ENCODE peak calls at places on chromosomes 7 and 10, in eight cellular contexts. One of them, this sample, is unnamed.

GRCh38 chr7:113144839-113145238 is 26.5 kb upstream of the SMIM30 start:
- DNase-seq in pancreas: no peak
- DNase-seq in body of pancreas: no peak
- DNase-seq in CD8-positive, alpha-beta T cell: no peak
- DNase-seq in CD8-positive, alpha-beta memory T cell: no peak
- DNase-seq in stomach: no peak
- DNase-seq in AG04450: no peak
- DNase-seq in brain microvascular endothelial cell: no peak
- DNase-seq in this sample: no peak

GRCh38 chr10:24947304-24948097 is 4.9 kb downstream of the PRTFDC1 start:
- DNase-seq in pancreas: no peak
- DNase-seq in body of pancreas: no peak
- DNase-seq in CD8-positive, alpha-beta T cell: no peak
- DNase-seq in CD8-positive, alpha-beta memory T cell: no peak
- DNase-seq in stomach: no peak
- DNase-seq in AG04450: no peak
- DNase-seq in brain microvascular endothelial cell: peak; percentile 32
- DNase-seq in this sample: no peak

GRCh38 chr10:70115948-70116682 is 16.5 kb downstream of the AIFM2 start:
- DNase-seq in pancreas: peak; percentile 44
- DNase-seq in body of pancreas: peak; percentile 82
- DNase-seq in CD8-positive, alpha-beta T cell: peak; percentile 34
- DNase-seq in CD8-positive, alpha-beta memory T cell: peak; percentile 40
- DNase-seq in stomach: peak; percentile 71
- DNase-seq in AG04450: no peak
- DNase-seq in brain microvascular endothelial cell: peak; percentile 15
- DNase-seq in this sample: no peak

GRCh38 chr10:95350830-95351228 is 60.0 kb upstream of the PDLIM1 start:
- DNase-seq in pancreas: peak; percentile 41
- DNase-seq in body of pancreas: peak; percentile 40
- DNase-seq in CD8-positive, alpha-beta T cell: no peak
- DNase-seq in CD8-positive, alpha-beta memory T cell: no peak
- DNase-seq in stomach: no peak
- DNase-seq in AG04450: no peak
- DNase-seq in brain microvascular endothelial cell: no peak
- DNase-seq in this sample: no peak

GRCh38 chr10:90872648-90873020 is 860 bp downstream of the RPP30 start:
- DNase-seq in pancreas: no peak
- DNase-seq in body of pancreas: no peak
- DNase-seq in CD8-positive, alpha-beta T cell: no peak
- DNase-seq in CD8-positive, alpha-beta memory T cell: no peak
- DNase-seq in stomach: no peak
- DNase-seq in AG04450: no peak
- DNase-seq in brain microvascular endothelial cell: no peak
- DNase-seq in this sample: no peak

GRCh38 chr10:48324580-48324979 is 18.1 kb downstream of the MAPK8 start:
- DNase-seq in pancreas: no peak
- DNase-seq in body of pancreas: no peak
- DNase-seq in CD8-positive, alpha-beta T cell: no peak
- DNase-seq in CD8-positive, alpha-beta memory T cell: no peak
- DNase-seq in stomach: no peak
- DNase-seq in AG04450: no peak
- DNase-seq in brain microvascular endothelial cell: no peak
- DNase-seq in this sample: no peak

GRCh38 chr10:102246261-102246660 is 929 bp downstream of the GBF1 start:
- DNase-seq in pancreas: no peak
- DNase-seq in body of pancreas: peak; percentile 23
- DNase-seq in CD8-positive, alpha-beta T cell: no peak
- DNase-seq in CD8-positive, alpha-beta memory T cell: no peak
- DNase-seq in stomach: no peak
- DNase-seq in AG04450: no peak
- DNase-seq in brain microvascular endothelial cell: no peak
- DNase-seq in this sample: no peak

GRCh38 chr10:126133906-126134703 is 237.7 kb downstream of the FANK1 start:
- DNase-seq in pancreas: no peak
- DNase-seq in body of pancreas: no peak
- DNase-seq in CD8-positive, alpha-beta T cell: no peak
- DNase-seq in CD8-positive, alpha-beta memory T cell: no peak
- DNase-seq in stomach: no peak
- DNase-seq in AG04450: peak; percentile 79
- DNase-seq in brain microvascular endothelial cell: peak; percentile 46
- DNase-seq in this sample: no peak

GRCh38 chr10:93080350-93081046 is 6.8 kb downstream of the CYP26A1 start:
- DNase-seq in pancreas: no peak
- DNase-seq in body of pancreas: peak; percentile 58
- DNase-seq in CD8-positive, alpha-beta T cell: peak; percentile 23
- DNase-seq in CD8-positive, alpha-beta memory T cell: peak; percentile 26
- DNase-seq in stomach: peak; percentile 63
- DNase-seq in AG04450: no peak
- DNase-seq in brain microvascular endothelial cell: peak; percentile 36
- DNase-seq in this sample: no peak

GRCh38 chr7:130683026-130683425 is 3.3 kb downstream of the TSGA13 start:
- DNase-seq in pancreas: no peak
- DNase-seq in body of pancreas: no peak
- DNase-seq in CD8-positive, alpha-beta T cell: no peak
- DNase-seq in CD8-positive, alpha-beta memory T cell: no peak
- DNase-seq in stomach: no peak
- DNase-seq in AG04450: no peak
- DNase-seq in brain microvascular endothelial cell: no peak
- DNase-seq in this sample: no peak

GRCh38 chr7:118080947-118081346 is 103.0 kb upstream of the LSM8 start:
- DNase-seq in pancreas: no peak
- DNase-seq in body of pancreas: no peak
- DNase-seq in CD8-positive, alpha-beta T cell: no peak
- DNase-seq in CD8-positive, alpha-beta memory T cell: no peak
- DNase-seq in stomach: no peak
- DNase-seq in AG04450: peak; percentile 11
- DNase-seq in brain microvascular endothelial cell: peak; percentile 90
- DNase-seq in this sample: peak; percentile 11

GRCh38 chr10:131450220-131450765 is 138.8 kb upstream of the TCERG1L start:
- DNase-seq in pancreas: no peak
- DNase-seq in body of pancreas: no peak
- DNase-seq in CD8-positive, alpha-beta T cell: no peak
- DNase-seq in CD8-positive, alpha-beta memory T cell: no peak
- DNase-seq in stomach: no peak
- DNase-seq in AG04450: no peak
- DNase-seq in brain microvascular endothelial cell: no peak
- DNase-seq in this sample: no peak

GRCh38 chr7:107580716-107581383 is 804 bp downstream of the BCAP29 start:
- DNase-seq in pancreas: no peak
- DNase-seq in body of pancreas: no peak
- DNase-seq in CD8-positive, alpha-beta T cell: no peak
- DNase-seq in CD8-positive, alpha-beta memory T cell: no peak
- DNase-seq in stomach: no peak
- DNase-seq in AG04450: no peak
- DNase-seq in brain microvascular endothelial cell: no peak
- DNase-seq in this sample: no peak

GRCh38 chr7:50791921-50792341 is 9.2 kb upstream of the GRB10 start:
- DNase-seq in pancreas: no peak
- DNase-seq in body of pancreas: no peak
- DNase-seq in CD8-positive, alpha-beta T cell: no peak
- DNase-seq in CD8-positive, alpha-beta memory T cell: no peak
- DNase-seq in stomach: no peak
- DNase-seq in AG04450: no peak
- DNase-seq in brain microvascular endothelial cell: peak; percentile 54
- DNase-seq in this sample: no peak

GRCh38 chr7:133139350-133139749 is 57.5 kb upstream of the CHCHD3 start:
- DNase-seq in pancreas: peak; percentile 3
- DNase-seq in body of pancreas: peak; percentile 6
- DNase-seq in CD8-positive, alpha-beta T cell: no peak
- DNase-seq in CD8-positive, alpha-beta memory T cell: no peak
- DNase-seq in stomach: no peak
- DNase-seq in AG04450: peak; percentile 7
- DNase-seq in brain microvascular endothelial cell: peak; percentile 52
- DNase-seq in this sample: peak; percentile 63

GRCh38 chr7:143126146-143126545 is 5.7 kb upstream of the PIP start:
- DNase-seq in pancreas: no peak
- DNase-seq in body of pancreas: no peak
- DNase-seq in CD8-positive, alpha-beta T cell: no peak
- DNase-seq in CD8-positive, alpha-beta memory T cell: no peak
- DNase-seq in stomach: no peak
- DNase-seq in AG04450: no peak
- DNase-seq in brain microvascular endothelial cell: peak; percentile 24
- DNase-seq in this sample: no peak

DNA sequence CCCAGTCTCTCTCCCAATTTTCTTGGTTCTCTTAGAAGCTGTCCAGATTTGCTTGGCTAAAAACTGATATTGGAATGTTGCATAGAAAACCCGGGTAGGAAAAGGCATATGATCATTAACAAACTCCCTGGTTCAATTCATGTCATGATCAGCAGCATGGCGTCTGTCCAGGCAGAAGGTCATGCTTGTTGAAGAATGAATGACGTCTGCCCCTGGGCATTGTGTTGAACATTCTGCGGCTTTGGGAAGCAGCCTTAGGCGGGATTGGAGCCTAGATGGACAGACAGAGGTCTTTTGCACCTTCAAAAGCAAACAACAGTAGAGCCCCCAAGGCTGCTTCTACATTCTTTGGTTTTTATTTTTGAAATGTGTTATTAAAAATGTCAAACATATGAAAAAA is 7.7 kb upstream of the MINDY3 start:
- DNase-seq in pancreas: no peak
- DNase-seq in body of pancreas: no peak
- DNase-seq in CD8-positive, alpha-beta T cell: no peak
- DNase-seq in CD8-positive, alpha-beta memory T cell: no peak
- DNase-seq in stomach: no peak
- DNase-seq in AG04450: no peak
- DNase-seq in brain microvascular endothelial cell: no peak
- DNase-seq in this sample: no peak
- H3K27me3 ChIP-seq in pancreas: peaks cover 47% of the 10 kb centered on the region
- H3K27me3 ChIP-seq in body of pancreas: no peaks in the 10 kb centered on the region
- H3K27me3 ChIP-seq in CD8-positive, alpha-beta T cell: peaks cover 7% of the 10 kb centered on the region
- H3K27me3 ChIP-seq in CD8-positive, alpha-beta memory T cell: peaks cover 8% of the 10 kb centered on the region
- H3K27me3 ChIP-seq in stomach: no peaks in the 10 kb centered on the region
- H3K27me3 ChIP-seq in AG04450: no peaks in the 10 kb centered on the region
- H3K27me3 ChIP-seq in brain microvascular endothelial cell: peaks cover 4% of the 10 kb centered on the region
- H3K27me3 ChIP-seq in this sample: peaks cover 3% of the 10 kb centered on the region

DNA sequence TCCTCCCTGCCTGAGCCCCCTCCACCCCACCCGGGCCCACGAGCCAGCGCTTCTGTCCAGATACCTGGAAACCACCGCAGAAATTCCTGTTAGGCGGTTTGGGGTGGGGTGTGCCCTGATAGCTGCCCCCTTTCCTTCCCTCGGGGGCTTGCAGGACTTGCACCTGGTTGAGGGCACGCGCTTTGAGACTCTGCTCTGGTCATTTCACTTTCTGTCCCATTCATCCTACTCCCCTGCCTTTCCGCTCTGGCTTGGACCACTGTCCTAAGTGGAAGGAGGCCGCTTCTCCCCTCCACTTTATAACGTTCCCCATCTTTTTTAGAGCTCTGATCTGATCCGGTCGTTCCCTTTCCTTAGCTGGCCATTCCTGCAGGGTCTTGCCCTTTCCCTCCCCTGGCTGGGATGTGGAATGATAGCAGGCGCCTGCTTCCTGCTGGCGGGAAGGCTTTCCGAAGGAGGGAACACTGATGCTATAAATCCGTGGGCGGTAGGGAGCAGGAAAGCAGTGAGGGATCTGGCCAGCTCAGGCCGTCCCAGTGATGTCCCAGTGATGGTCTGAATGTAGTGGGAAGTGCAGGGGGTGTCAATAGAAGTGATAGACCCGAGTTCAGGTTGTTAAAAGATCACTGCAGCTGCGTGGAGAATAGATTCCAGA is 852 bp upstream of the PRKAR1B start:
- DNase-seq in pancreas: no peak
- DNase-seq in body of pancreas: no peak
- DNase-seq in CD8-positive, alpha-beta T cell: no peak
- DNase-seq in CD8-positive, alpha-beta memory T cell: no peak
- DNase-seq in stomach: no peak
- DNase-seq in AG04450: no peak
- DNase-seq in brain microvascular endothelial cell: no peak
- DNase-seq in this sample: no peak
- H3K4me3 ChIP-seq in pancreas: no peak overlapping the region
- H3K4me3 ChIP-seq in body of pancreas: no peak overlapping the region
- H3K4me3 ChIP-seq in CD8-positive, alpha-beta T cell: no peak overlapping the region
- H3K4me3 ChIP-seq in CD8-positive, alpha-beta memory T cell: peak overlapping the region; percentile 17
- H3K4me3 ChIP-seq in stomach: peak overlapping the region; percentile 85
- H3K4me3 ChIP-seq in AG04450: peak overlapping the region; percentile 68
- H3K4me3 ChIP-seq in brain microvascular endothelial cell: peak overlapping the region; percentile 60
- H3K4me3 ChIP-seq in this sample: peak overlapping the region; percentile 68

DNA sequence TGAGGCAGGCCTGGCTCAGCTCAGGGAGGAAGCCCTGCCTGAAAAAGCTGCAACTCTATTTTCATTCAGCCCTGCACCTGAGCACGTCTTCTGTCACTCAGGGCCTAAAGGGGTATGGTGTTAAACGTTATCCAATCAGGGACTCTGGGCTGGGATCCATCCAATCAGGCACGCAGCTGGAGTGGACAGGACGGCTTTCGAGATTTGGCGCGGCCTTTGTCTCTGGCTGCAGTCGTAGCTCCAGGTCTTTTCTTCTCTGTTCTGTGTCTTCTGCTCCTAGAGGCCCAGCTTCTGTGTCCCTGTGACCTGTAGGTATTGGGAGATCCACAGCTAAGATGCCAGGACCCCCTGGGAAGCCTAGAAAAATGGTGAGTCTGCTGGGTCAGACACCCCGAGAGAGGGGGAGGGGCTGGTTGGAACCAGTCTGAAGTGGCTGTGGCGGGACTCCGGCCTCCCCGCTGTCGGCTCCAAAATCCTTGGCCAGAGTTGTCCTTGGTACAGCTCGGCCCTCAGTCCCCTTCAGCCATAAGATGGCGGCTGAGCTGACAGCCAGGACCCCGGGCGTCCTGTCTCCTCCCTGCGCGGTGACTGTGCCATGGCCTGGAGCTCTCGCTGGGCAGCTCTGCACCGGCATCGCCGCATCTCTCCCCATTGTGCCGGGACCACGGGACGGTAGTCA is 11.7 kb upstream of the ZNF680 start:
- DNase-seq in pancreas: peak; percentile 39
- DNase-seq in body of pancreas: peak; percentile 65
- DNase-seq in CD8-positive, alpha-beta T cell: no peak
- DNase-seq in CD8-positive, alpha-beta memory T cell: no peak
- DNase-seq in stomach: no peak
- DNase-seq in AG04450: no peak
- DNase-seq in brain microvascular endothelial cell: peak; percentile 61
- DNase-seq in this sample: no peak
- H3K27ac ChIP-seq in pancreas: no peak overlapping the region
- H3K27ac ChIP-seq in body of pancreas: no peak overlapping the region
- H3K27ac ChIP-seq in CD8-positive, alpha-beta T cell: no peak overlapping the region
- H3K27ac ChIP-seq in CD8-positive, alpha-beta memory T cell: no peak overlapping the region
- H3K27ac ChIP-seq in stomach: no peak overlapping the region
- H3K27ac ChIP-seq in AG04450: no peak overlapping the region
- H3K27ac ChIP-seq in brain microvascular endothelial cell: no peak overlapping the region
- H3K27ac ChIP-seq in this sample: no peak overlapping the region

DNA sequence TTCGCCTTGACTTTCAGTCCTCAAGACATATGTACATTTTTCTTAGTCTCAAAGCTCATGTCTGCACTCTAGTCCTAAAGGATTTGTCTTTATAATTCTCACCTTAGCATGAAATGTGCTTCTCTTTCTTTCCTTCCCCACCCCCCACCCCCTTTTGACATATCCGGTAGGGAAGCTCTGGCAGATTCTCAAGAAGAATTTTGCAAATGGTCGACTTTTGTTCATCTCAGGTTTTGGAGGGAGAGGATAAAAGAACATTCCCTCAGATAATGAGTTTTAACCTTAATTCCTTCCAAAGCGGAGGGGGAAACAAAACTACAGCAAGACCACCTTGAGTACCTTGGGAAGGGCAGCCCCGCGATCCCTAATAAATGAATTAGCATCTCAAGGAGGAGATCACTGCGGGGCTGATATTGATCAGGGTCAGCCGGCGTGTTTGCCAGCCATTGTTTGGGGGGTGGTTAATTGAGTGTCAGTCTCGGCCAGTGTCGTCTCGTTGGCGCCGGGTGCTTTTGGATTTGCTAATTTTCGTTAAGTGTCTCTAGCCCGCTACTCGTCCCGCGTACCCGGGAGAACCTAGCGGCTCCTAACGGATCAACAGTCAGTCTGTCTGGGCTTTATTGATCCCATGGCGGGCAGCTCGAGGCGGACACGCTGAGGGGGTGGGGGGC is 889 bp upstream of the BAMBI start:
- DNase-seq in pancreas: peak; percentile 11
- DNase-seq in body of pancreas: peak; percentile 41
- DNase-seq in CD8-positive, alpha-beta T cell: no peak
- DNase-seq in CD8-positive, alpha-beta memory T cell: no peak
- DNase-seq in stomach: peak; percentile 26
- DNase-seq in AG04450: no peak
- DNase-seq in brain microvascular endothelial cell: no peak
- DNase-seq in this sample: no peak
- H3K27me3 ChIP-seq in pancreas: peaks cover 10% of the 10 kb centered on the region
- H3K27me3 ChIP-seq in body of pancreas: no peaks in the 10 kb centered on the region
- H3K27me3 ChIP-seq in CD8-positive, alpha-beta T cell: peaks cover 19% of the 10 kb centered on the region
- H3K27me3 ChIP-seq in CD8-positive, alpha-beta memory T cell: peaks cover 36% of the 10 kb centered on the region
- H3K27me3 ChIP-seq in stomach: no peaks in the 10 kb centered on the region
- H3K27me3 ChIP-seq in AG04450: peaks cover 36% of the 10 kb centered on the region
- H3K27me3 ChIP-seq in brain microvascular endothelial cell: no peaks in the 10 kb centered on the region
- H3K27me3 ChIP-seq in this sample: no peaks in the 10 kb centered on the region

This sample was measured in iPS DF 6.9.